ENCODE peak calls at places on chromosomes 16 and 17, in five cellular contexts. U is bronchial epithelial cell, L is epithelial cell of esophagus, O is AG10803, A is kidney. N is an unnamed sample.

GRCh38 chr17:17028878-17029535 is 13.2 kb upstream of the MPRIP start:
- DNase-seq in U (no peak), L (no peak), O (no peak), A (no peak), N (no peak)

GRCh38 chr17:49487202-49487601 is 7.9 kb upstream of the NGFR start:
- DNase-seq in U (no peak), L (no peak), O (no peak), A (peak), N (no peak)

GRCh38 chr16:1974157-1975070 is 2.6 kb downstream of the TBL3 start:
- DNase-seq in U (no peak), L (no peak), O (no peak), A (peak), N (no peak)

GRCh38 chr16:58492735-58493134 is 7.2 kb upstream of the NDRG4 start:
- DNase-seq in U (no peak), L (no peak), O (no peak), A (peak), N (no peak)

GRCh38 chr17:47698749-47699535 is 5.0 kb downstream of the TBKBP1 start:
- DNase-seq in U (no peak), L (peak), O (peak), A (peak), N (peak)

GRCh38 chr16:69319826-69320730 is 8.9 kb downstream of the VPS4A start:
- DNase-seq in U (no peak), L (no peak), O (no peak), A (no peak), N (no peak)

GRCh38 chr17:55005520-55005919 is 37.0 kb downstream of the STXBP4 start:
- DNase-seq in U (peak), L (peak), O (peak), A (no peak), N (peak)

GRCh38 chr17:65914784-65915342 is 277.1 kb downstream of the CEP112 start:
- DNase-seq in U (peak), L (peak), O (no peak), A (no peak), N (no peak)

GRCh38 chr17:10879110-10879509 is 41.2 kb upstream of the PIRT start:
- DNase-seq in U (peak), L (peak), O (no peak), A (no peak), N (no peak)

GRCh38 chr16:2884041-2884451 is 1.0 kb downstream of the FLYWCH2 start:
- DNase-seq in U (no peak), L (no peak), O (no peak), A (peak), N (peak)

GRCh38 chr16:19907161-19907992 is 22.7 kb upstream of the GPRC5B start:
- DNase-seq in U (peak), L (peak), O (peak), A (peak), N (peak)

GRCh38 chr16:57540387-57540786 is 2.1 kb upstream of the ADGRG5 start:
- DNase-seq in U (no peak), L (no peak), O (no peak), A (peak), N (no peak)

GRCh38 chr16:2967211-2967631 is 1.9 kb upstream of the PAQR4 start:
- DNase-seq in U (no peak), L (no peak), O (no peak), A (peak), N (no peak)

GRCh38 chr17:51427259-51428255 is 167.2 kb downstream of the UTP18 start:
- DNase-seq in U (no peak), L (no peak), O (no peak), A (no peak), N (no peak)

GRCh38 chr16:28982418-28982817 is 2.4 kb upstream of the LAT start:
- DNase-seq in U (no peak), L (no peak), O (no peak), A (no peak), N (no peak)

GRCh38 chr16:22721497-22722100 is 92.4 kb upstream of the HS3ST2 start:
- DNase-seq in U (no peak), L (no peak), O (peak), A (no peak), N (no peak)

GRCh38 chr17:1056761-1057160 is 59.8 kb downstream of the TIMM22 start:
- DNase-seq in U (no peak), L (no peak), O (no peak), A (peak), N (no peak)

GRCh38 chr16:2719328-2720062 is 529 bp downstream of the PRSS27 start:
- DNase-seq in U (no peak), L (peak), O (no peak), A (peak), N (no peak)

GRCh38 chr17:3626831-3627565 is 9.1 kb downstream of the SHPK start:
- DNase-seq in U (no peak), L (no peak), O (peak), A (no peak), N (no peak)

GRCh38 chr17:36674278-36674650 is 72.9 kb downstream of the MRM1 start:
- DNase-seq in U (no peak), L (no peak), O (no peak), A (no peak), N (no peak)

GRCh38 chr17:27793906-27794380 is 6.4 kb downstream of the NOS2 start:
- DNase-seq in U (no peak), L (no peak), O (no peak), A (no peak), N (no peak)

DNA sequence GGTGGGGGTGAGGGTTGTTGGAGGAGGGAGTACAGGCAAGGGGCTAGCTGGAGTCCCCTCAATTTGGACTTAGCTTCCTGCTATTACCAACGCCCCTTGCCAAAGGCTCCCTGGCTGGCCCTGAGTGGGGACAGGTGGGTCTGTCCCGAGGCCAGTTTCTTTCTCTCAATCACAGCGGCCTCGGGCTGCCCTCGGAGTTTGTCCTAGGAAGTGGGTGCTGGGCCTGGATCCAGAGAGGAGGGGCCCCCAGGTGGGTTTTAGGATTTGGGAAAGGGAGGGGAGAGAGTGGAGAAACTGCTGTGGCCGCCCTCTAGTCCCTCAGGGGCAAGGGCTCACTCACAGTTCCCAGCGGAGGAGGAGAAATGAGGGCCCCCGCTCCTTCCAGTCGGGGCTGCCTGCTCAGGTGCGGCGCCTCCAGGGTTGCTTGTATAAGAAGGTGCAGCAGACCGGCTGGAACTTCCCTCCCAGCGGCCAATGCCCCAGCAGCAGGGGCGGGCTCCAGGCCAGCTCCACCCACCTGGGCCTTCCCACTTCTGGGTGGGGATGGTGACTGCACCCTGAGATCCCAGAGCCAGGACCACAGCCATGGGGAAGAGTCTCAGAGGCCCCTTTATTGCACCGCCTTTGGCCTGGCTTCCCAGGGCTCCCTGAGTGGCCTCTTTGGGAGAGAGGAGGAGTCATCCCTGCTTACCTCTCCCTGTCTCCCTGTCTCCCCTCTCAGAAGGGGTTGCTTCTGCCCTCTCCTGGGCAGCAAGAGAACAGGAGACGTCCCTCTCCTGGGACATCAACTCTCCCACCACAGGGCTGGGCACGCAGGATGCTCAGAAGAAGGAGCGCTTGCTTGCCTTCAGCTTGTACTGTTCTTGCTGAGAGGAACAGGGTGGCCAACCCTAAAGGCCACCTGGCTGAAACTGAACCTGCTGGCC is 112.0 kb upstream of the SMURF2 start:
- DNase-seq in U (peak), L (peak), O (peak), A (peak), N (peak)
- TF ChIP-seq CTCF in U (peak), L (peak), O (peak), A (peak), N (peak)

GRCh38 chr16:31333686-31334649 is 21.0 kb upstream of the ITGAX start:
- DNase-seq in U (peak), L (peak), O (peak), A (peak), N (peak)
- H3K4me3 ChIP-seq in U (no peak), L (no peak), O (no peak), A (no peak), N (no peak)

DNA sequence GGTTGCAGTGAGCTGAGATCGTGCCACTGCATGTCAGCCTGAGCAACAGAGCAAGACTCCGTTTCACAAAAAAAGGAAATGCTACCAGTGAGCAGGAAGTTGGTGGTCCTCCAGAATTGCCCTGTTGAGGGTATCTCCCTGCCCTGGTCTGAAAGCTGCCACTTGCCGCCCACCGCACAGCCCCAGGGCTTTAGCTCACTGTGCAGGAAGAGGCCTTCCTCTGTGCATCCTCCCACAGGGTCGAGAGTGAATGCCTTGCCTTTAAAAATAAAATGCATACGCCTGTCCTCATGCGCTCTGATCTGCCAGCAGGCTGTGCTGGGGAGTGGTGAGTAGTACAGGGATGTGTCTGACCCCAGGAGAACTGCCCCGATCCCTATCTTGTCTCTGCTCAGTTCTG is 587.5 kb downstream of the MAF start:
- DNase-seq in U (no peak), L (no peak), O (no peak), A (no peak), N (no peak)
- TF ChIP-seq CTCF in U (no peak), L (no peak), O (no peak), A (no peak), N (no peak)

GRCh38 chr17:67578058-67578457 is 139.7 kb upstream of the NOL11 start:
- DNase-seq in U (no peak), L (no peak), O (no peak), A (no peak), N (no peak)

GRCh38 chr17:67576471-67576870 is 141.3 kb upstream of the NOL11 start:
- DNase-seq in U (no peak), L (no peak), O (no peak), A (no peak), N (no peak)

GRCh38 chr17:67574658-67575293 is 143.0 kb upstream of the NOL11 start:
- DNase-seq in U (no peak), L (no peak), O (no peak), A (no peak), N (no peak)

GRCh38 chr17:67575325-67575724 is 142.4 kb upstream of the NOL11 start:
- DNase-seq in U (peak), L (peak), O (no peak), A (peak), N (no peak)

DNA sequence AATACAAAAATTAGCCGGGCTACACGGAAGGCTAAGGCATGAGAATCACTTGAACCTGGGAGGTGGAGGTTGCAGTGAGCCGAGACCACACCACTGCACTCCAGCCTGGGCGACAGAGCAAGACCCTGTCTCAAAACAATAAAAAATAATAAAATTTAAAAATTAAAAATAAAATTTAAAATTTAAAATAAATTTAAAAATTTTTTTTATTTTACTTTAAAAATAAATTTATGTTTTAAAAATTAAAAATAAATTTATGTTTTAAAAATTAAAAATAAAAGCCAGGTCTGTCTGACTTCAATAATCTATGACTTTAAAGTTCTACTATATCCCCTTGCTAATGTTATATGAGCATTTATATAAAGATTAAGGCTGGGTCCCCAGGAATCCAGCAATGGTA is 140.3 kb upstream of the NOL11 start:
- DNase-seq in U (no peak), L (no peak), O (no peak), A (no peak), N (no peak)
- H3K4me3 ChIP-seq in U (no peak), L (no peak), O (no peak), A (no peak), N (no peak)